ENCODE peak calls at places on chromosomes 2 and 18, in seven cellular contexts. G, W, Y, U, H, R and J are unnamed samples.

GRCh38 chr2:25529034-25529433 is 144.3 kb downstream of the DTNB start:
- DNase-seq in G (no peak), W (no peak), Y (no peak), U (peak), H (no peak), R (no peak), J (peak)

GRCh38 chr2:121247534-121247933 is 37.5 kb downstream of the TFCP2L1 start:
- DNase-seq in G (no peak), W (no peak), Y (no peak), U (no peak), H (no peak), R (no peak), J (no peak)

GRCh38 chr2:42810971-42811865 is 18.8 kb upstream of the HAAO start:
- DNase-seq in G (peak), W (peak), Y (peak), U (peak), H (peak), R (peak), J (peak)

GRCh38 chr2:64526034-64526433 is 1.9 kb downstream of the AFTPH start:
- DNase-seq in G (no peak), W (no peak), Y (no peak), U (no peak), H (no peak), R (no peak), J (no peak)

GRCh38 chr2:99602475-99602874 is 112.7 kb upstream of the REV1 start:
- DNase-seq in G (no peak), W (no peak), Y (no peak), U (no peak), H (no peak), R (no peak), J (no peak)

GRCh38 chr18:47908523-47909039 is 21.9 kb downstream of the SMAD2 start:
- DNase-seq in G (no peak), W (no peak), Y (no peak), U (no peak), H (no peak), R (no peak), J (no peak)

GRCh38 chr2:207473203-207473865 is 56.4 kb upstream of the CREB1 start:
- DNase-seq in G (peak), W (peak), Y (no peak), U (peak), H (no peak), R (no peak), J (peak)

GRCh38 chr2:98487806-98488189 is 43.1 kb downstream of the INPP4A start:
- DNase-seq in G (peak), W (no peak), Y (no peak), U (no peak), H (no peak), R (no peak), J (no peak)

GRCh38 chr2:164782323-164782722 is 59.3 kb downstream of the COBLL1 start:
- DNase-seq in G (no peak), W (no peak), Y (no peak), U (no peak), H (no peak), R (no peak), J (no peak)

GRCh38 chr2:32852821-32853220 is 93.9 kb upstream of the LTBP1 start:
- DNase-seq in G (no peak), W (no peak), Y (no peak), U (no peak), H (no peak), R (no peak), J (no peak)

GRCh38 chr2:238467062-238467461 is 40.3 kb downstream of the ASB1 start:
- DNase-seq in G (no peak), W (no peak), Y (no peak), U (no peak), H (no peak), R (no peak), J (no peak)

GRCh38 chr2:161273038-161273760 is 35.0 kb upstream of the PSMD14 start:
- DNase-seq in G (peak), W (no peak), Y (no peak), U (peak), H (no peak), R (no peak), J (peak)

GRCh38 chr2:59249441-59250330 is 1008.6 kb upstream of the FANCL start:
- DNase-seq in G (no peak), W (peak), Y (no peak), U (peak), H (no peak), R (no peak), J (peak)

GRCh38 chr18:9648431-9649163 is 34.2 kb upstream of the PPP4R1 start:
- DNase-seq in G (no peak), W (no peak), Y (no peak), U (no peak), H (no peak), R (no peak), J (no peak)

GRCh38 chr18:74662622-74663021 is 65.0 kb downstream of the ZNF407 start:
- DNase-seq in G (no peak), W (no peak), Y (no peak), U (no peak), H (no peak), R (no peak), J (no peak)

GRCh38 chr2:66463206-66463605 is 28.3 kb downstream of the MEIS1 start:
- DNase-seq in G (no peak), W (no peak), Y (no peak), U (no peak), H (no peak), R (no peak), J (no peak)

GRCh38 chr2:46806526-46806925 is 109.1 kb downstream of the MCFD2 start:
- DNase-seq in G (no peak), W (no peak), Y (no peak), U (no peak), H (no peak), R (no peak), J (no peak)

GRCh38 chr2:45765007-45765767 is 113.7 kb downstream of the PRKCE start:
- DNase-seq in G (no peak), W (no peak), Y (no peak), U (no peak), H (no peak), R (no peak), J (no peak)

GRCh38 chr2:8281950-8282857 is 399.7 kb upstream of the ID2 start:
- DNase-seq in G (no peak), W (no peak), Y (no peak), U (no peak), H (no peak), R (no peak), J (no peak)

GRCh38 chr2:69957970-69958369 is 3.5 kb downstream of the ASPRV1 start:
- DNase-seq in G (no peak), W (no peak), Y (no peak), U (no peak), H (no peak), R (no peak), J (no peak)

GRCh38 chr18:47050468-47050867 is 15.0 kb upstream of the ELOA2 start:
- DNase-seq in G (peak), W (peak), Y (no peak), U (peak), H (no peak), R (no peak), J (peak)

GRCh38 chr2:100011272-100011711 is 131.1 kb downstream of the AFF3 start:
- DNase-seq in G (no peak), W (no peak), Y (no peak), U (no peak), H (no peak), R (no peak), J (no peak)

GRCh38 chr2:120314656-120315366 is 31.1 kb upstream of the INHBB start:
- DNase-seq in G (peak), W (no peak), Y (no peak), U (no peak), H (peak), R (no peak), J (no peak)

GRCh38 chr2:226387499-226387942 is 412.1 kb downstream of the IRS1 start:
- DNase-seq in G (no peak), W (no peak), Y (no peak), U (no peak), H (no peak), R (no peak), J (no peak)

GRCh38 chr2:128306931-128307460 is 11.7 kb downstream of the HS6ST1 start:
- DNase-seq in G (no peak), W (no peak), Y (no peak), U (no peak), H (peak), R (no peak), J (no peak)

GRCh38 chr2:229085439-229085838 is 185.6 kb downstream of the PID1 start:
- DNase-seq in G (no peak), W (no peak), Y (no peak), U (no peak), H (no peak), R (no peak), J (no peak)

GRCh38 chr2:105919826-105920225 is 175.1 kb downstream of the NCK2 start:
- DNase-seq in G (peak), W (no peak), Y (peak), U (no peak), H (peak), R (peak), J (no peak)

GRCh38 chr2:65922794-65923193 is 490.4 kb upstream of the SPRED2 start:
- DNase-seq in G (no peak), W (no peak), Y (no peak), U (no peak), H (no peak), R (no peak), J (no peak)

GRCh38 chr18:67875057-67875456 is 358.5 kb upstream of the DSEL start:
- DNase-seq in G (no peak), W (no peak), Y (no peak), U (no peak), H (no peak), R (no peak), J (no peak)